ENCODE peak calls at places on chromosomes 11 and 22, in seven cellular contexts. L is cardiac fibroblast, W is left ventricle myocardium inferior, G is left lung, E is brain microvascular endothelial cell, C is testis, F is astrocyte of the cerebellum. N is an unnamed sample.

GRCh38 chr11:87037450-87038234 is at the start of gene TMEM135:
- DNase-seq in F (peak), L (peak), W (peak), G (peak), E (peak), C (peak), N (peak)

GRCh38 chr11:110734790-110735189 is 22.6 kb upstream of the ARHGAP20 start:
- DNase-seq in E (no peak), F (no peak), C (no peak), W (no peak), L (no peak), G (no peak), N (no peak)

GRCh38 chr11:46306296-46306853 is 28.9 kb downstream of the CREB3L1 start:
- DNase-seq in F (no peak), E (no peak), L (peak), W (no peak), G (no peak), C (no peak), N (no peak)

GRCh38 chr11:11374358-11375148 is 21.5 kb upstream of the CSNK2A3 start:
- DNase-seq in L (no peak), G (no peak), E (no peak), W (no peak), C (no peak), F (no peak), N (no peak)

GRCh38 chr22:23845661-23846469 is 7.1 kb upstream of the DERL3 start:
- DNase-seq in C (no peak), L (no peak), G (no peak), E (no peak), W (no peak), F (no peak), N (no peak)

GRCh38 chr11:19079643-19080440 is 19.3 kb upstream of the MRGPRX2 start:
- DNase-seq in W (no peak), C (no peak), L (peak), F (peak), E (no peak), G (no peak), N (peak)

GRCh38 chr11:90449643-90450042 is 226.8 kb upstream of the CHORDC1 start:
- DNase-seq in G (no peak), L (no peak), C (no peak), F (no peak), W (no peak), E (no peak), N (no peak)

GRCh38 chr11:97722065-97722464 is 1298.7 kb upstream of the CNTN5 start:
- DNase-seq in F (peak), W (no peak), G (peak), L (peak), C (no peak), E (peak), N (no peak)

GRCh38 chr11:71936825-71937224 is 8.0 kb downstream of the RNF121 start:
- DNase-seq in W (no peak), L (peak), E (peak), G (no peak), C (no peak), F (no peak), N (no peak)

GRCh38 chr22:47697861-47698260 is 935.4 kb downstream of the TBC1D22A start:
- DNase-seq in W (no peak), C (no peak), E (no peak), F (no peak), L (no peak), G (no peak), N (no peak)

GRCh38 chr11:118602331-118602730 is 5.1 kb upstream of the PHLDB1 start:
- DNase-seq in F (no peak), W (peak), G (no peak), C (peak), L (no peak), E (no peak), N (no peak)

GRCh38 chr22:48478124-48478523 is 1349.5 kb downstream of the BRD1 start:
- DNase-seq in W (no peak), C (no peak), L (no peak), E (no peak), F (no peak), G (no peak), N (no peak)

GRCh38 chr11:19241260-19242183 is 777 bp upstream of the E2F8 start:
- DNase-seq in L (no peak), C (no peak), E (no peak), F (no peak), G (peak), W (peak), N (no peak)

GRCh38 chr11:85118151-85118550 is 509.0 kb downstream of the DLG2 start:
- DNase-seq in C (no peak), L (peak), E (no peak), F (no peak), W (no peak), G (no peak), N (no peak)

GRCh38 chr22:46897246-46897623 is 134.8 kb downstream of the TBC1D22A start:
- DNase-seq in L (no peak), E (no peak), G (no peak), W (no peak), C (peak), F (no peak), N (no peak)

GRCh38 chr11:71272161-71272560 is 19.8 kb upstream of the SHANK2 start:
- DNase-seq in L (no peak), G (no peak), E (no peak), C (no peak), W (no peak), F (no peak), N (no peak)

GRCh38 chr11:76752321-76753175 is 30.6 kb upstream of the TSKU start:
- DNase-seq in F (no peak), L (peak), G (peak), C (peak), W (peak), E (peak), N (peak)

GRCh38 chr22:32206774-32207758 is 2.2 kb upstream of the RFPL2 start:
- DNase-seq in W (no peak), G (no peak), C (no peak), F (no peak), E (peak), L (peak), N (no peak)

GRCh38 chr11:126109941-126110731 is 47.5 kb upstream of the CDON start:
- DNase-seq in W (no peak), L (no peak), F (no peak), C (no peak), E (peak), G (no peak), N (no peak)

GRCh38 chr11:10021563-10021962 is 272.5 kb downstream of the SBF2 start:
- DNase-seq in C (no peak), L (no peak), F (no peak), G (no peak), W (no peak), E (no peak), N (no peak)

GRCh38 chr11:19577849-19578619 is 134.6 kb upstream of the NAV2 start:
- DNase-seq in C (no peak), F (peak), E (peak), G (peak), W (peak), L (peak), N (no peak)

GRCh38 chr11:91790346-91790745 is 434.3 kb upstream of the FAT3 start:
- DNase-seq in F (no peak), W (no peak), L (no peak), G (no peak), C (no peak), E (no peak), N (no peak)

GRCh38 chr11:867856-868358 is 25.3 kb downstream of the TSPAN4 start:
- DNase-seq in E (no peak), F (no peak), W (no peak), G (no peak), L (no peak), C (no peak), N (no peak)

GRCh38 chr11:74844072-74844471 is 95.4 kb downstream of the RNF169 start:
- DNase-seq in F (no peak), G (peak), W (no peak), E (no peak), C (no peak), L (no peak), N (no peak)

GRCh38 chr22:26783886-26784285 is 126.5 kb downstream of the MIAT start:
- DNase-seq in L (no peak), F (no peak), G (no peak), W (no peak), E (no peak), C (no peak), N (no peak)

GRCh38 chr11:6609502-6610015 is 2.5 kb downstream of the TAF10 start:
- DNase-seq in E (no peak), L (no peak), W (no peak), C (peak), F (no peak), G (no peak), N (no peak)

GRCh38 chr11:71304491-71304890 is 52.1 kb upstream of the SHANK2 start:
- DNase-seq in E (no peak), C (no peak), F (no peak), L (no peak), G (no peak), W (no peak), N (no peak)

GRCh38 chr11:15170170-15170569 is 55.4 kb downstream of the INSC start:
- DNase-seq in W (no peak), E (no peak), L (peak), F (no peak), G (no peak), C (no peak), N (no peak)

GRCh38 chr11:67483901-67484665 is 1.3 kb downstream of the AIP start:
- DNase-seq in G (no peak), C (no peak), E (no peak), L (no peak), F (no peak), W (no peak), N (no peak)

GRCh38 chr11:14519692-14520085 is 497 bp downstream of the PSMA1 start:
- DNase-seq in W (no peak), L (peak), C (no peak), G (no peak), E (peak), F (no peak), N (no peak)

GRCh38 chr11:20488352-20488751 is 100.8 kb downstream of the PRMT3 start:
- DNase-seq in E (no peak), C (no peak), G (no peak), L (no peak), W (no peak), F (peak), N (no peak)

GRCh38 chr11:67120881-67121710 is 2.0 kb downstream of the KDM2A start:
- DNase-seq in W (no peak), F (no peak), C (peak), G (no peak), L (peak), E (peak), N (no peak)

GRCh38 chr22:31825513-31825912 is 71.7 kb downstream of the DEPDC5 start:
- DNase-seq in E (no peak), F (no peak), C (no peak), L (no peak), G (no peak), W (no peak), N (no peak)

GRCh38 chr11:46346886-46347636 is at the start of gene DGKZ:
- DNase-seq in W (peak), E (peak), F (peak), C (peak), L (peak), G (peak), N (peak)

GRCh38 chr22:39177456-39177775 is 24.9 kb upstream of the CBX7 start:
- DNase-seq in W (no peak), F (no peak), E (no peak), L (peak), G (no peak), C (no peak), N (no peak)

GRCh38 chr11:64268028-64268686 is 16.3 kb downstream of the BAD start:
- DNase-seq in G (no peak), L (peak), W (no peak), C (peak), F (no peak), E (no peak), N (no peak)

GRCh38 chr11:64268687-64269379 is 15.6 kb downstream of the BAD start:
- DNase-seq in W (peak), G (peak), C (peak), E (peak), F (no peak), L (peak), N (no peak)

GRCh38 chr11:64269380-64270234 is 14.9 kb downstream of the BAD start:
- DNase-seq in W (peak), F (peak), E (peak), G (peak), L (peak), C (peak), N (peak)

GRCh38 chr11:64275031-64275800 is 9.2 kb downstream of the BAD start:
- DNase-seq in W (no peak), C (no peak), E (no peak), F (no peak), L (no peak), G (no peak), N (no peak)

DNA sequence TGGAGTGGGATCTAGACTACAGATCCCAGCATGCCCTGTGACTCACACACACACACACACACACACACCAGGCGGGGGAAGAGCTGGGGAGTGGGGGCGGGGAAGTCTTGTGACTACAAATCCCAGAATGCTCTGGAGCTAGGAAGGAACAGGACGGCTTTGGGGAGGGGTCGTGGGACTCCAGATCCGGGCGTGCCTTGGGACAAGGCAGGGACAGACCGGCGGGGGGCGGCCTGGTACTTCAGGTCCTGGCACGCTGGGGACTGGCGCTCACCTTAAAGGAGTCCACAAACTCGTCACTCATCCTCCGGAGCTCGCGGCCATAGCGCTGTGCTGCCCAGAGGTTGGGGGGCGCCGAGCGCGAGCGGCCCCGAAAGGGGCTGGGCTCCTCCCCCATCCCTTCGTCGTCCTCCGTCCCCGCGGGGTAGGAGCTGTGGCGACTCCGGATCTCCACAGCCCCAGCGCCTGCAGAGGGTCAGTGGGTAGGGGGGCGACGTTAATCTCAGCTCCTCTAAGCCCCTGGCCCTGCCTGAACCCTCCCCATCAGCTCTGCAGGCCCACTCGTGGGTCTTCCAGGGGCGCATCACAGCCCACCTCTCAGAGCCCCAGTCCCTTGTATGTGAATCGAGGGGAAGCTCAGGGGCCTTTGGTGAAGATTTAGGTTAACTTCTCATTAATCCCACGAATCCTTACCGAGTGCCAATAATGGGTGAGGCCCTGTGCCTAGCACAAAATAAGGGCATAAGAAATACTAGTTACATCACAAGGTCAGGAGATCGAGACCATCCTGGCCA is 12.9 kb downstream of the BAD start:
- DNase-seq in F (peak), L (peak), W (peak), E (peak), G (peak), C (peak), N (peak)
- TF ChIP-seq CTCF in F (no peak), L (no peak), W (peak), E (peak), G (peak), C (no peak), N (no peak)

GRCh38 chr11:64850979-64851567 is 6.6 kb upstream of the CDC42BPG start:
- DNase-seq in W (no peak), C (no peak), L (no peak), F (no peak), G (no peak), E (no peak), N (no peak)
- TF ChIP-seq CTCF in W (no peak), C (no peak), L (no peak), F (no peak), G (no peak), E (peak), N (no peak)

DNA sequence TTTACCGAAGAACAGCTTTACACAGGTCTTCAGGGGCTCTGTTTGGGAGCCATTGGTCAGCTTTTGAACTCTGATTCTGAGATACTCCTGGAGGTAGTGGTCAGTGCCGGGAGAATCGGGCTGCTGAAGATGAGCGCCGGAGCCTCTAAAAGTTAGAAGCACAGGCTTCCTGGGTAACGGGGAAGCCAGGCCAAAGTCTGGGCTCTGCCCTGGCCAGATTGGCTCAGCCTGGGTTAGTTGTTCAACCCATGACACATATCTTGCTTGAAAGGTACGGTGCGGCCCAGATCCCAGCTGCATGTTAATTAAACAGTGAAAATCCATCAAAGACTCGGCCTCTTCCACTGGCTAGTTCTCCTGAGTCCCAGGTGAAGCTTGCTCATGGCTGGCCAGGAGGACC is 18.0 kb downstream of the PARVA start:
- DNase-seq in C (no peak), F (no peak), G (no peak), W (no peak), L (no peak), E (no peak), N (no peak)
- TF ChIP-seq CTCF in C (no peak), F (no peak), G (no peak), W (no peak), L (no peak), E (no peak), N (no peak)

DNA sequence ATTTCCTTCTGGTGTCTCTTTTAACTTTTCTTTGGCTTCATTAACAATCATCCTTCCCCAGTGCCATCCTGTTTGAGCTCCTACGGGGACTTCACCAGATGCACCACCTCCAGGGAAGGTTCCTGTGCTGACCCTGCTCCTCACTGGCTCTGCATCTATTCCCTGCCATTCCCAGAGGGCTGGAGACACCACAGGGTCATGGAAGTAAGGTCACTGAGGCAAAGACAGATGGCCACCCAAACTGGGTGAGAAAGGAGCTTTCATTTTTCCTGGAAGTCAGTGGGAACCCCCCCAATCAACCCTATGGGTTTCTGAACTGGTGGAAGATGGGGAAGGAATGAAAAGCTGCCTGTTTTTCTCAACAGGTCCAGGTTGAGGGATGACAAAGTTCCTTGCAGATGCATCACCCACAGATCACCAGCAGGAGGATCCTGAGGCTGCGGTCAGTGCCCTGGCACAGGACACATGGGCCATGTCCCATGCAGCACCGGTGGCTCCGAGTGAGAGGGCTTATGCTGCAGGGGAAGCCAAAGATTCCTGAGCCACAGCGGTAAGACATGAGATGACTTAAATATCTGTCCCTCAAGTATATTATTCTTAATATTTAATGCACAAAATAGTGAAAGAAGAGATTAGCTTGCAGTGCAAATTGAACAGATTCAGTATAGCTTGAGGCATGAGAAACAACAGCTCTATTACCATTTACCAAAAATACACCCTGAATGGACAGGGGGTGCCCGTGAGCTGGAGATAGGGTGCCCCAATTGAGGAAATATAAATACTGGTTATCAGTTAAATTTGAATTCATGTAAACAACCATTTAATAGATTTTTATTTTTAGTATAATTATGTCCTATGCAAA is 73.0 kb upstream of the VPREB1 start:
- DNase-seq in W (no peak), F (no peak), G (no peak), C (peak), E (no peak), L (peak), N (no peak)
- TF ChIP-seq CTCF in W (peak), F (peak), G (no peak), C (peak), E (peak), L (peak), N (peak)

DNA sequence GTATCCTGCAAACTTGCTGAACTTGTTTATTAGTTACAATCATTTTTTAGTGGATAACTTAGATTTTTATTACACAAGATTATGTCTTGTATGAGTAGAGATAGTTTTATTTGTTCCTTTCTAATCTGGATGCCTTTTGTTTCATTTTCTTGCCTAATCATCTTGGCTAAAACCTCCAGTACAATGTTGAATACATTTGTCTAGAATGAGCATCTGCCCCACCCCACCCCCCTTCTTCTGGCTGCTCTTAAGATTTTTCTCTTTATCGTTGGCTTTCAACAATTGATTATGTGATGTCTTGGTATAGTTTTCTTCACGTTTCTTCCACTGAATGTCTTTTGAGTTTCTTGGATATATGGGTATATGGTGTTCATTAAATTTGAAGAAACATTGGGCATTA is 37.3 kb upstream of the TUB start:
- DNase-seq in L (no peak), G (no peak), C (no peak), E (no peak), F (no peak), W (no peak), N (no peak)
- TF ChIP-seq CTCF in L (no peak), G (no peak), C (no peak), E (no peak), F (no peak), W (no peak), N (no peak)